ENCODE peak calls at places on chromosomes 2 and 18, in six cellular contexts. J is neuronal stem cell, B is mesenchymal stem cell, K is IMR-90, E is H1, R is H9. X is an unnamed sample. For H3K79me1, the result is how much of the 10 kb centered on the place peaks cover.

GRCh38 chr2:227864161-227864756 is 7.2 kb upstream of the DAW1 start:
- DNase-seq in J (no peak), B (peak), K (peak), E (no peak), R (no peak), X (peak)

GRCh38 chr2:68653034-68653433 is 9.7 kb downstream of the PROKR1 start:
- DNase-seq in J (no peak), B (no peak), K (no peak), E (no peak), R (no peak), X (no peak)

GRCh38 chr2:183242937-183243336 is 118.7 kb downstream of the NUP35 start:
- DNase-seq in J (no peak), B (peak), K (peak), E (no peak), R (no peak), X (no peak)

GRCh38 chr2:10079192-10079930 is 850 bp downstream of the CYS1 start:
- DNase-seq in J (peak), B (peak), K (peak), E (peak), R (peak), X (peak)

GRCh38 chr18:75408554-75409506 is 18.7 kb downstream of the SMIM21 start:
- DNase-seq in J (no peak), B (peak), K (peak), E (no peak), R (no peak), X (peak)

GRCh38 chr2:21118302-21118920 is 5.4 kb upstream of the TDRD15 start:
- DNase-seq in J (peak), B (peak), K (peak), E (no peak), R (peak), X (peak)

GRCh38 chr2:204950695-204951094 is 405.4 kb downstream of the PARD3B start:
- DNase-seq in J (no peak), B (peak), K (peak), E (no peak), R (no peak), X (no peak)

GRCh38 chr2:177474904-177475474 is 82.4 kb downstream of the AGPS start:
- DNase-seq in J (no peak), B (peak), K (peak), E (no peak), R (no peak), X (no peak)

GRCh38 chr2:100396483-100396882 is 21.0 kb downstream of the CHST10 start:
- DNase-seq in J (no peak), B (no peak), K (no peak), E (no peak), R (no peak), X (no peak)

GRCh38 chr2:112174383-112174782 is 36.2 kb downstream of the FBLN7 start:
- DNase-seq in J (no peak), B (no peak), K (no peak), E (no peak), R (no peak), X (no peak)

GRCh38 chr2:158179660-158180059 is 78.0 kb downstream of the UPP2 start:
- DNase-seq in J (no peak), B (peak), K (peak), E (no peak), R (no peak), X (no peak)

GRCh38 chr2:85804026-85804425 is 50.2 kb downstream of the ATOH8 start:
- DNase-seq in J (no peak), B (no peak), K (no peak), E (no peak), R (no peak), X (no peak)

GRCh38 chr2:226208726-226209125 is 590.9 kb downstream of the IRS1 start:
- DNase-seq in J (no peak), B (peak), K (peak), E (no peak), R (no peak), X (no peak)

GRCh38 chr2:222050981-222051380 is 247.8 kb downstream of the PAX3 start:
- DNase-seq in J (no peak), B (no peak), K (no peak), E (no peak), R (no peak), X (no peak)

GRCh38 chr2:200360364-200360763 is 53.9 kb downstream of the SPATS2L start:
- DNase-seq in J (no peak), B (no peak), K (no peak), E (no peak), R (peak), X (no peak)

GRCh38 chr2:20348542-20348941 is 2.1 kb downstream of the PUM2 start:
- DNase-seq in J (no peak), B (no peak), K (no peak), E (no peak), R (no peak), X (no peak)

GRCh38 chr2:135043345-135043744 is 3.9 kb downstream of the MAP3K19 start:
- DNase-seq in J (no peak), B (no peak), K (no peak), E (peak), R (no peak), X (peak)

GRCh38 chr2:240960963-240961876 is 37.2 kb upstream of the SNED1 start:
- DNase-seq in J (no peak), B (peak), K (no peak), E (no peak), R (peak), X (no peak)

GRCh38 chr2:190759749-190760213 is 110.9 kb downstream of the NAB1 start:
- DNase-seq in J (no peak), B (peak), K (peak), E (no peak), R (no peak), X (no peak)

GRCh38 chr2:45014016-45014702 is 4.9 kb upstream of the SIX2 start:
- DNase-seq in J (no peak), B (no peak), K (no peak), E (peak), R (peak), X (no peak)

GRCh38 chr2:98509542-98510321 is 65.1 kb downstream of the INPP4A start:
- DNase-seq in J (no peak), B (no peak), K (no peak), E (no peak), R (no peak), X (no peak)

GRCh38 chr2:98512699-98513098 is 68.0 kb downstream of the INPP4A start:
- DNase-seq in J (no peak), B (no peak), K (no peak), E (no peak), R (no peak), X (no peak)

GRCh38 chr2:98514096-98514639 is 69.5 kb downstream of the INPP4A start:
- DNase-seq in J (no peak), B (no peak), K (no peak), E (no peak), R (no peak), X (no peak)

GRCh38 chr2:98510322-98510662 is 65.6 kb downstream of the INPP4A start:
- DNase-seq in J (no peak), B (no peak), K (no peak), E (no peak), R (no peak), X (no peak)

DNA sequence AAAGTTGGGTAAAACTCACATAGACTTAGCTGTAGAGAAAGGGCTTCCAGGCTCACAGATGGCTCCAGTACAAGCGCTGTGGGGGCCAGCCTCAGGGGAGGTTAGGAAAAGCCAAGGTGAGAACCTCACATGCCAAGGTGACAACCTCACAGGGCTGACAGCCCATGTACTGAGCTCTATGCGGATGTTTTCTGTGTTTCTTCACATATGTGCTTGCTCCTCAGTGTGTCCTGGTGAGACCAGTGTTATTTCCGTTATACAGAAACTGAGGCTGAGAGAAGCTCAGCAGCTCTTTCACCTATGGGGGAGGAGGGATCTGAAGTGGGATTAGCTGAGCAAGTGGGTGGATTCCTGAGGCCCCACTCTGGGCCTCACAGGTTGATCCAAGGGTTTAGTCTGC is 67.3 kb downstream of the INPP4A start:
- DNase-seq in J (no peak), B (no peak), K (no peak), E (no peak), R (no peak), X (no peak)
- H3K79me1 ChIP-seq in J (under half), B (under half), K (half or more), E (under half), R (under half), X (under half)

DNA sequence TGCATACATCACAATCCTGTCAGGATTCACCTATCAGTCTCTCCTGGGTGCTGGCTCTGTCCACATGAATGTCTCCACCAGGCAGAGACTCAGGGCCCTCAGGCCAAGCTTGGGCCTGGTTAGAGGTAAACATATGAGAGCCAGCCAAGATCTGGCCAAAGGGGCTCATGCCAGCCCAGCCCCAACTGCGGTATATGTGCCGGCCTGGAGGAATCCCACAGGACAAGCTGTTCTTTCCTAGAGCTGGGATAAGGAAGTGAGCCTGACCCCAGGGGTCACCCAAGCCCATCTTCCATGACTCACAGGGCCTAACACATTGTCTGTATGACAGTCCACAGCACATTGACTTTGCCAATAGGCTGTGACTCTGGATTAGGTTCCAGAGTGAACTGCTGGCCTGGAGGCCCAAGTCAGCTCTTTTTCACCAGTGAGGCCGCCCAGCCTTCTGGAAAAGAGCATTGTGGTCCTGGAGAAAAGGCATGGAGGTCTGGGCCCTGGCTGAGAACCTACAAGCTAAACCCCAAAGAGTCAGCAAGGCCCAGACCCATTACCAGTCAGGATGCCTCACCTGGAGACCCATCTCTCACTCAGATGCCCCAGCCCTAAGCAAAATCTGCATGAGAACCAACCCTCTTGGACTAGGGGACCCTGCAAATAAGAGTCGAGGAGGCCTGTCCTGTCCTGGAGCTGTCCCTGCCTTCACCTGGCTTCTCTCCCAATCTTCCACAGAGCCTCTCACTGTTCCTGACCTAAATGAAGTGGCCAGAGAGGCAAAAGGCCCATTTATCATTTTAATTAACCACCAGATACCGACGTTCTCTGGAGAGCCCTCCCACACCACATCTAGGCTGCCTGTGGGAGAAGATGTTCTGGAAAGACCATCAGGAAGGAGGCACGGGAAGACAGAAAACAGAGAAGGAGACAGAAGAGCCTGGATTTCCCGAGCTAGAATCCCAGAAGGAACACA is 120.9 kb upstream of the PKDCC start:
- DNase-seq in J (no peak), B (peak), K (no peak), E (no peak), R (no peak), X (no peak)
- H2AK5ac ChIP-seq in J (no peak), B (peak), K (peak), E (no peak), R (no peak), X (peak)

GRCh38 chr18:23415530-23415929 is 37.6 kb upstream of the RIOK3 start:
- DNase-seq in J (no peak), B (no peak), K (no peak), E (no peak), R (no peak), X (no peak)

GRCh38 chr18:23421277-23421676 is 31.8 kb upstream of the RIOK3 start:
- DNase-seq in J (no peak), B (no peak), K (no peak), E (peak), R (no peak), X (peak)

GRCh38 chr18:23412351-23412964 is 40.6 kb upstream of the RIOK3 start:
- DNase-seq in J (no peak), B (no peak), K (no peak), E (no peak), R (no peak), X (no peak)

DNA sequence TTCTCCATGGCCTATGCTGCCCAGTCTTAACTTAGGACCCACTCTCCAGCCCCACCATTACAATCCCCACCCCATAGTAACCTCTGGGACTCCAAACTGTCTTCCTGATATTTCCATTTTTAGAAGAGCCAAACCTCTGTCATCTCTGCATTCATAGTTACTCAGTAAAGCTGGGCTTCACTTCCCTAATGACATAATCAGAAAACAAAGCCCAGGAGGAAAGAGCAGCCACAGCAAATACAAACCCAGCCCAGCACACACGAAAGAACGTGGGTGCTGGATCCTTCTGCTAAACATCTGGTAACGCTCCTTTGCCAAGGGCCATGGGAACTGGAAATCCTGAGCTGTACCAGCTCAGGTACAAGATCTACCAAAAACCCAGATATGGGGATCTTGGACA is 36.8 kb upstream of the RIOK3 start:
- DNase-seq in J (no peak), B (no peak), K (no peak), E (no peak), R (no peak), X (no peak)
- H3K14ac ChIP-seq in J (no peak), B (no peak), K (no peak), E (no peak), R (no peak), X (no peak)

GRCh38 chr18:59724116-59724515 is 26.9 kb upstream of the CCBE1 start:
- DNase-seq in J (no peak), B (no peak), K (no peak), E (no peak), R (no peak), X (no peak)

GRCh38 chr18:59719533-59720325 is 22.5 kb upstream of the CCBE1 start:
- DNase-seq in J (no peak), B (peak), K (peak), E (no peak), R (no peak), X (no peak)

GRCh38 chr18:59729781-59730180 is 32.6 kb upstream of the CCBE1 start:
- DNase-seq in J (no peak), B (no peak), K (no peak), E (no peak), R (no peak), X (peak)

GRCh38 chr18:59721214-59721613 is 24.0 kb upstream of the CCBE1 start:
- DNase-seq in J (no peak), B (no peak), K (no peak), E (no peak), R (no peak), X (no peak)

DNA sequence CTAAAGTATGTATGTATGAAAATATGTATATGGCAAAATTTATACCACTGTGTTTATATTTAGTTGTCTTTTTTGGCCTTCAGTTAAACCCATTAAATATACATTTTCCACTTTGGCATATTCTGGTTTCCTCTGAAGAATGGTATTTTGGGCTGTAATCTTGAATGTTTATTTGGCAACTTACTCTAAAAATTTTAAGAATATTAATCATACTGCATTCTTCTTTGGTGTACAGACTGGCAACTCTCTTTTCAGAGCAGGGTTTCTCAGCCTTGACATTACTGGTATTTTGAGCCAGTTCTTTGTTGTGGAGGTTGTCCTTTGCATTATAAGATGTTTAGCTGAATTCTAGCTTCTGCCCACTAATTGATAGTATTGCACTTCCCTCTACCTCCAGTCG is 28.0 kb upstream of the CCBE1 start:
- DNase-seq in J (no peak), B (no peak), K (no peak), E (no peak), R (no peak), X (no peak)
- H3K79me1 ChIP-seq in J (under half), B (under half), K (under half), E (under half), R (under half), X (under half)

DNA sequence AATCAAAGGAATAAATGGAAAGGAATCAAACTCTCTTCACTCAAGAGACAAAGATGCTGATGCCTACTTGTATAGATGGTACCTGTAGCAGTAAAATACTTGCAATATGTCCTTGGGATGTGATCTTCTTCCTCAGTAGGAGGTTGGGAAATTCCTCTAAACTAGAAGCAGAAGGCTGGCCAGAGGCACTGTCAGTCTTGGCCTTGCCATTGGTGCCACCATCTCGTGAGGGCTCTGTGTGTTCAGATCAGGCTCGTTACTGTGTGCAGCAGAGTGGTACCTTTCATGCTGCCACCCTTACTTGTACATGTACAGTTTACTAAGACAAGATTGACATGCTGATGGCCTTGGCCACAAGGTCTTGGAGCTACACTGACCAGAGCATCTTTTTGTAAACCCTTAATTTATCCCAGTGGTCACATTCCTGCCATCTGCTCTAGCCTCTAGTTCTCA is 169.0 kb downstream of the MYCN start:
- DNase-seq in J (no peak), B (no peak), K (no peak), E (no peak), R (no peak), X (no peak)
- H2AK5ac ChIP-seq in J (no peak), B (no peak), K (no peak), E (peak), R (no peak), X (no peak)

GRCh38 chr2:28822036-28822435 is 11.4 kb downstream of the SPDYA start:
- DNase-seq in J (no peak), B (no peak), K (no peak), E (no peak), R (no peak), X (no peak)

GRCh38 chr2:28818053-28818452 is 7.4 kb downstream of the SPDYA start:
- DNase-seq in J (no peak), B (no peak), K (no peak), E (no peak), R (no peak), X (no peak)

GRCh38 chr2:28824207-28824606 is 13.6 kb downstream of the SPDYA start:
- DNase-seq in J (no peak), B (no peak), K (no peak), E (no peak), R (no peak), X (no peak)

GRCh38 chr2:28824870-28825269 is 14.2 kb downstream of the SPDYA start:
- DNase-seq in J (no peak), B (no peak), K (no peak), E (no peak), R (no peak), X (no peak)

GRCh38 chr2:28821295-28821958 is 10.8 kb downstream of the SPDYA start:
- DNase-seq in J (peak), B (peak), K (peak), E (peak), R (peak), X (peak)
- H3K14ac ChIP-seq in J (no peak), B (no peak), K (no peak), E (no peak), R (no peak), X (no peak)

GRCh38 chr2:98508690-98509054 is 64.0 kb downstream of the INPP4A start:
- DNase-seq in J (no peak), B (peak), K (peak), E (no peak), R (no peak), X (peak)
- H3K79me1 ChIP-seq in J (under half), B (under half), K (half or more), E (under half), R (under half), X (under half)

DNA sequence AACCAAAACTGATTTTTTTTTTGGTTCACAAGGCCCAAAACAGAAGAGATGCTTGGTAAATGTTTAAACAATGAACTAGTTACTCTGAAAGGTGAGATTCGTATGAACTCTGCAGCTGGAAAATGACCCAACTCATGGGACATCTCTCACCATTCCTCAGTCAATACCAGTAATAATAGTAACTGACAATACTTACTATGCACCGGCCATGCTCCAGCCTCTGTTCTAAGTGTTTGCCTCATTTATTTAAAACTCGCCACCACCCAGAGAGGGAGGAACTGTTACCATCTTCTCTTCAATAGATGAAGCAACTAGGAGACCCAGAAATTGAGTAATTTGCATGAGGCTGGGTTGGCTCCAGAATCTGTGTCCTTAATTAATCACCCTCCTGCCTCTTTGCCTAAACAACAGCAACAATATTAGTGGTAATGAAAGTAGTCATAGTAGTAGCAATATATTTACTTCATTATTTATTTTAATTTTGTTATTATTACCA is 130.4 kb downstream of the CTIF start:
- DNase-seq in J (no peak), B (no peak), K (no peak), E (no peak), R (no peak), X (no peak)
- H2AK5ac ChIP-seq in J (no peak), B (no peak), K (no peak), E (no peak), R (no peak), X (no peak)